ENCODE peak calls at places on chromosome 7, in nine cellular contexts. X is transverse colon; O is GM12865; S is PC-3; W is GM12878; U is spleen; E is stomach; A is CD8-positive, alpha-beta T cell; G is adipocyte. F is an unnamed sample.

GRCh38 chr7:55477781-55478374 is 94.4 kb downstream of the VOPP1 start:
- DNase-seq in E (no peak), W (no peak), A (no peak), U (peak), X (no peak), S (no peak), G (peak), O (no peak), F (no peak)

GRCh38 chr7:74003609-74004008 is 24.4 kb upstream of the ELN start:
- DNase-seq in A (no peak), W (no peak), O (no peak), E (no peak), U (no peak), G (no peak), S (no peak), X (no peak), F (no peak)

GRCh38 chr7:137879357-137880158 is 32.8 kb upstream of the DGKI start:
- DNase-seq in X (no peak), A (no peak), W (no peak), E (no peak), G (no peak), O (peak), U (peak), S (no peak), F (peak)

GRCh38 chr7:82087099-82087498 is 317.3 kb upstream of the HGF start:
- DNase-seq in W (no peak), A (no peak), S (no peak), G (no peak), O (no peak), X (no peak), U (no peak), E (no peak), F (no peak)

GRCh38 chr7:133290041-133290440 is 37.2 kb downstream of the EXOC4 start:
- DNase-seq in X (no peak), S (peak), U (no peak), W (no peak), A (no peak), E (no peak), G (no peak), O (no peak), F (no peak)

GRCh38 chr7:68537228-68538071 is 1060.8 kb upstream of the AUTS2 start:
- DNase-seq in S (no peak), E (no peak), O (no peak), W (no peak), X (no peak), U (no peak), A (no peak), G (no peak), F (no peak)

GRCh38 chr7:99106869-99107268 is 37.0 kb downstream of the SMURF1 start:
- DNase-seq in E (no peak), A (no peak), O (no peak), G (no peak), U (no peak), W (no peak), S (peak), X (no peak), F (no peak)

GRCh38 chr7:121372376-121373024 is 23.6 kb downstream of the FAM3C start:
- DNase-seq in S (no peak), W (peak), G (no peak), O (peak), X (no peak), A (no peak), U (no peak), E (no peak), F (no peak)

GRCh38 chr7:100127866-100128601 is 1.3 kb downstream of the MBLAC1 start:
- DNase-seq in U (no peak), W (no peak), X (peak), A (peak), G (peak), E (no peak), S (peak), O (peak), F (no peak)

GRCh38 chr7:87216701-87217508 is 2.6 kb downstream of the TMEM243 start:
- DNase-seq in U (no peak), O (peak), G (no peak), S (no peak), X (peak), E (no peak), W (peak), A (peak), F (no peak)

GRCh38 chr7:159112136-159113011 is 32.3 kb downstream of the VIPR2 start:
- DNase-seq in O (no peak), G (no peak), E (no peak), S (no peak), U (peak), A (peak), X (no peak), W (no peak), F (peak)

GRCh38 chr7:20441886-20442505 is 111.3 kb downstream of the ITGB8 start:
- DNase-seq in S (peak), E (no peak), X (no peak), U (no peak), W (no peak), A (no peak), G (peak), O (no peak), F (no peak)

GRCh38 chr7:89103564-89103963 is 308.0 kb upstream of the TEX47 start:
- DNase-seq in G (no peak), A (no peak), O (no peak), S (no peak), X (no peak), U (no peak), E (no peak), W (no peak), F (no peak)

GRCh38 chr7:158829021-158829341 is 328 bp downstream of the ESYT2 start:
- DNase-seq in X (no peak), U (no peak), W (no peak), A (peak), O (peak), S (peak), G (peak), E (peak), F (peak)

GRCh38 chr7:82376739-82377138 is 66.8 kb downstream of the CACNA2D1 start:
- DNase-seq in S (no peak), U (no peak), W (no peak), X (no peak), A (no peak), E (no peak), O (no peak), G (no peak), F (no peak)

GRCh38 chr7:107035446-107035845 is 9.1 kb upstream of the PRKAR2B start:
- DNase-seq in U (no peak), S (peak), A (no peak), O (no peak), X (no peak), W (no peak), E (no peak), G (peak), F (no peak)

GRCh38 chr7:636396-636795 is 90.1 kb upstream of the DNAAF5 start:
- DNase-seq in A (peak), S (peak), W (no peak), G (peak), X (no peak), E (peak), O (no peak), U (no peak), F (no peak)

GRCh38 chr7:108014747-108015682 is 12.1 kb upstream of the LAMB1 start:
- DNase-seq in U (no peak), S (peak), W (no peak), O (no peak), G (peak), A (no peak), E (no peak), X (no peak), F (no peak)

GRCh38 chr7:116426428-116427156 is 72.9 kb upstream of the CAV2 start:
- DNase-seq in X (peak), U (no peak), E (peak), W (no peak), G (peak), A (no peak), S (peak), O (no peak), F (no peak)

GRCh38 chr7:79461660-79462059 is 8.2 kb upstream of the MAGI2 start:
- DNase-seq in O (no peak), E (no peak), W (no peak), A (no peak), S (peak), G (peak), U (no peak), X (no peak), F (no peak)

GRCh38 chr7:19377611-19378339 is 232.6 kb upstream of the FERD3L start:
- DNase-seq in O (no peak), A (no peak), U (no peak), E (no peak), G (peak), W (no peak), S (peak), X (no peak), F (no peak)

GRCh38 chr7:76512941-76513816 is 2.8 kb downstream of the UPK3B start:
- DNase-seq in W (no peak), U (peak), E (no peak), A (no peak), X (no peak), O (no peak), G (peak), S (peak), F (no peak)

GRCh38 chr7:137682596-137682995 is 164.2 kb downstream of the DGKI start:
- DNase-seq in S (peak), W (no peak), E (no peak), U (no peak), O (no peak), G (peak), A (no peak), X (no peak), F (no peak)

GRCh38 chr7:73718905-73719805 is at the start of gene STX1A:
- DNase-seq in G (peak), U (peak), W (no peak), E (peak), A (peak), X (peak), O (peak), S (peak), F (no peak)

GRCh38 chr7:5596046-5596895 is 172.6 kb upstream of the TNRC18 start:
- DNase-seq in G (peak), U (peak), X (peak), E (peak), O (peak), S (peak), W (no peak), A (peak), F (peak)

GRCh38 chr7:100759357-100760171 is 26.2 kb downstream of the ZAN start:
- DNase-seq in U (no peak), A (no peak), E (no peak), S (no peak), O (no peak), W (no peak), G (no peak), X (no peak), F (no peak)

GRCh38 chr7:101486056-101486763 is 123.5 kb downstream of the COL26A1 start:
- DNase-seq in G (peak), W (no peak), E (no peak), A (no peak), U (no peak), X (no peak), O (no peak), S (no peak), F (no peak)

GRCh38 chr7:45885264-45885882 is 2.9 kb upstream of the IGFBP1 start:
- DNase-seq in W (no peak), E (no peak), X (no peak), U (no peak), A (no peak), G (peak), O (no peak), S (peak), F (no peak)

GRCh38 chr7:108972009-108972408 is 402.3 kb downstream of the DNAJB9 start:
- DNase-seq in E (peak), S (no peak), A (no peak), W (no peak), G (no peak), U (no peak), X (no peak), O (no peak), F (no peak)

GRCh38 chr7:111529507-111530355 is 32.6 kb downstream of the IMMP2L start:
- DNase-seq in G (peak), E (no peak), S (peak), A (no peak), O (no peak), X (no peak), U (no peak), W (no peak), F (no peak)

GRCh38 chr7:86687831-86688230 is 44.1 kb downstream of the GRM3 start:
- DNase-seq in E (no peak), O (no peak), X (no peak), S (no peak), A (no peak), G (no peak), W (no peak), U (no peak), F (no peak)

GRCh38 chr7:44147026-44147881 is 6.1 kb upstream of the MYL7 start:
- DNase-seq in G (no peak), W (no peak), E (no peak), O (no peak), S (no peak), X (no peak), U (no peak), A (no peak), F (peak)

GRCh38 chr7:132298782-132299181 is 277.5 kb downstream of the PLXNA4 start:
- DNase-seq in E (no peak), S (peak), G (peak), W (no peak), O (no peak), U (no peak), X (no peak), A (no peak), F (no peak)

GRCh38 chr7:93575555-93576397 is 1.3 kb upstream of the CALCR start:
- DNase-seq in A (peak), G (no peak), U (no peak), X (no peak), S (no peak), W (no peak), E (no peak), O (no peak), F (no peak)

GRCh38 chr7:93578762-93579161 is 4.2 kb upstream of the CALCR start:
- DNase-seq in A (no peak), W (no peak), U (no peak), O (no peak), E (no peak), G (no peak), X (no peak), S (no peak), F (no peak)

GRCh38 chr7:93569189-93569588 is 5.3 kb downstream of the CALCR start:
- DNase-seq in S (no peak), A (no peak), U (no peak), X (no peak), G (no peak), O (no peak), E (no peak), W (no peak), F (no peak)

GRCh38 chr7:93574269-93574645 is 267 bp downstream of the CALCR start:
- DNase-seq in E (no peak), U (no peak), S (no peak), W (no peak), G (no peak), O (no peak), A (no peak), X (no peak), F (no peak)

GRCh38 chr7:93574646-93575554 is at the start of gene CALCR:
- DNase-seq in W (no peak), E (no peak), O (no peak), X (no peak), G (no peak), A (no peak), U (no peak), S (no peak), F (no peak)
- H3K4me3 ChIP-seq in W (no peak), E (peak), O (no peak), X (no peak), G (peak), A (no peak), U (peak), S (no peak), F (peak)

DNA sequence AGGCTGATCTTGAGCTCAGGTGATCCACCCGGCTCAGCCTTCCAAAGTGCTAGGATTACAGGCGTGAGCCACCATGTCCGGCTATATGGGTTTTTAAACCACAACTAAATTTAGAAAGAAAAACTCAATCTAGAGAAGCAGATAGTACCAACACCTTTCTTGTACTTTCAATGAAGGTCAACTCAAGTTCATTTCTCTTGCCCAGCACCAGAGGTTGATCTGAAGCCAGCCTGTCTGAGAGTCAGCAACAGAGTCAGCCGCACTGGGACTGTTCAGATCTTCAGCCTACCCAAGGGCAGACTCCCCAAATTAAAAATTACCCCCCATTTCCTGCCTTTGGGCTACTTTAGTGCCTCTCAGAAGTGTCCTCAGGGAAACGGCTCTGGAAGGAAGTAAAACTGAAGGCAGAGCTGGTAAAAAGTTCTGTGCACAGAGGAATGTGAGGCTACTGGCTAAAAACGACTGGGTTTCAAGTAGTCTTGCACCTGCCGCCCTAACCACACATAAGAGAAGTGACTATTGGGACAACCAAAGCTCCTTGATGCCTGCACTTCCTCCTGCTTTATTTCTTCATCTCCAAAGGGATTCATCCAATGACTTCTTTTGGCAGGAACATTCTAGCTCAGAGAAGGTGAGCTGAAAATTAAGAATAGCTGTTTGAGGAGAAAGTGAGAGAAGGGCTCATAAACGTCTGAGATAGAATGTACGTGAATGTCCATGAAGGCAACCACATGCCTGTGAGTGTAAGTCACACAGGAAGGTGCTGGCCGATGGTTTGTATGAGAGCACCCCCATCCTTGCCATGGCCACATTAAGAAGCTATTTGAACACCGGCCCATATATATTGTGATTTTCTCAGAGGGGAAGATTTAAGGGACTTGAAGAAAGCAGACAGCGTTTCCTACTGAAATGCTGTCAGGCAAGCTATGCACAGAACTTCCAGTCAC is 142.4 kb upstream of the PRR15 start:
- DNase-seq in X (no peak), W (no peak), E (no peak), G (no peak), A (no peak), U (no peak), S (no peak), O (peak), F (no peak)
- H3K4me3 ChIP-seq in X (no peak), W (no peak), E (no peak), G (no peak), A (no peak), U (no peak), S (no peak), O (no peak), F (no peak)

GRCh38 chr7:157348548-157348947 is 11.7 kb downstream of the DNAJB6 start:
- DNase-seq in W (no peak), O (no peak), E (no peak), U (no peak), S (no peak), X (no peak), G (no peak), A (no peak), F (no peak)

GRCh38 chr7:157352506-157352905 is 15.7 kb downstream of the DNAJB6 start:
- DNase-seq in G (no peak), U (no peak), A (no peak), O (no peak), W (no peak), E (no peak), X (no peak), S (no peak), F (peak)

GRCh38 chr7:157347217-157347904 is 10.6 kb downstream of the DNAJB6 start:
- DNase-seq in O (no peak), X (peak), G (peak), A (no peak), W (no peak), E (no peak), U (no peak), S (peak), F (peak)
- H3K4me3 ChIP-seq in O (no peak), X (no peak), G (peak), A (no peak), W (no peak), E (no peak), U (peak), S (no peak), F (peak)

DNA sequence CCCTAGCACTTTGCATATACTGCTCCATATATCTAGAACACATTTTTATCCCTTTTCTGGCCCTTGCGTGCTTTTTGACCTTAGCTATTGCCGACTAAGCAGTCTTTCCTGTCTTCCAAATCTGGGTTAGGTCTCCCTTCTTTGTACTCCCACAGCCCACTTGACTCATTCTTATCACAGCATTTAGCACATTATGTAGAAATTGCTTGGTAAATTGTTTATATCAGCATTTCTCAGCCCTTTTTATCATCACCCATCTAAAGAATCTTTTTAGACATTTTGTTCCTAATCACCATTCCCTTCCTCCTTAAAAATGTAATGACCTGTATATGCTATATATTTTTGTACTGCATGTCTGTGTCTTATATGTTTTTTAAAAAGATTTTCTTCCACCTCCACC is 101.7 kb downstream of the SDHAF3 start:
- DNase-seq in G (no peak), X (no peak), U (no peak), E (no peak), S (no peak), A (no peak), W (no peak), O (no peak), F (no peak)
- H3K4me3 ChIP-seq in G (no peak), X (no peak), U (no peak), E (no peak), S (no peak), A (no peak), W (no peak), O (no peak), F (no peak)

GRCh38 chr7:135160098-135160857 is 10.2 kb downstream of the CYREN start:
- DNase-seq in W (no peak), A (no peak), G (peak), U (no peak), X (no peak), S (no peak), O (peak), E (no peak), F (no peak)
- H3K4me3 ChIP-seq in W (no peak), A (no peak), G (peak), U (peak), X (no peak), S (no peak), O (no peak), E (no peak), F (no peak)

DNA sequence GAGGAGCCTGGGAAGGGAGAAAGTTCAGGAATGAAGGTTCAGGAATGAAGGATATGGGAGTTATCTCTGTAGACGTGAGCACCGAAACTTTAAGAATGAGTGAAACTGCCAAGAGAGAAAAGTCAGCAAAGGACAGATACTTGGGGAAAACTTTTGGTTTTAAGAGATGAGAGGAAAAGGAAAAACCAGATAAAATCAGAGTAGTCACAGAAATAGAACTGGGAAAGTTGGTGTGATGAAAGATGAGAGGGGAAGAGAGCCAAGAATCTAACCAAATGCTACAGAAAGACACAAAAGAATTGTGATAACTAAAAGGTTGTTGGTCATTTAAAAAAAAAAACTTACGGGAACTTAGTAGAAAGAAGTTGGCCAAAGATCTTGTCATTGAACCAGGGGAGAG is 89.0 kb downstream of the PRR15 start:
- DNase-seq in O (no peak), E (no peak), S (no peak), A (no peak), U (no peak), G (no peak), X (no peak), W (no peak), F (no peak)
- H3K4me3 ChIP-seq in O (no peak), E (no peak), S (no peak), A (no peak), U (no peak), G (no peak), X (no peak), W (no peak), F (no peak)

GRCh38 chr7:95317546-95317945 is 6.8 kb downstream of the PON1 start:
- DNase-seq in S (no peak), O (no peak), W (no peak), E (no peak), G (no peak), U (no peak), A (no peak), X (no peak), F (no peak)

GRCh38 chr7:95316588-95316987 is 7.7 kb downstream of the PON1 start:
- DNase-seq in O (peak), W (peak), G (no peak), E (no peak), S (no peak), U (no peak), A (no peak), X (no peak), F (no peak)

GRCh38 chr7:95309951-95310350 is 14.4 kb downstream of the PON1 start:
- DNase-seq in X (no peak), G (no peak), W (no peak), E (no peak), S (no peak), U (no peak), O (no peak), A (no peak), F (no peak)

GRCh38 chr7:95311389-95311788 is 12.9 kb downstream of the PON1 start:
- DNase-seq in G (no peak), A (no peak), X (no peak), U (no peak), E (no peak), W (no peak), O (no peak), S (no peak), F (no peak)

GRCh38 chr7:95312561-95312960 is 11.8 kb downstream of the PON1 start:
- DNase-seq in X (no peak), S (no peak), W (no peak), O (no peak), E (no peak), U (no peak), A (no peak), G (no peak), F (no peak)
- H3K4me3 ChIP-seq in X (no peak), S (no peak), W (no peak), O (no peak), E (no peak), U (no peak), A (no peak), G (no peak), F (no peak)